ENCODE peak calls at places on chromosomes 7 and 10, in nine cellular contexts. A is Karpas-422, O is GM10248, N is upper lobe of right lung, K is EL, J is nucleus accumbens, E is adrenal gland, W is T-helper 17 cell, C is left cardiac atrium. R is an unnamed sample.

GRCh38 chr7:74042746-74043522 is 15.0 kb downstream of the ELN start:
- DNase-seq in A (no peak), O (no peak), N (no peak), K (no peak), J (peak), E (no peak), W (no peak), C (no peak), R (peak)

GRCh38 chr10:120162471-120162870 is 269.9 kb downstream of the SEC23IP start:
- DNase-seq in A (peak), O (no peak), N (no peak), K (no peak), J (no peak), E (no peak), W (no peak), C (no peak), R (no peak)

GRCh38 chr10:21526184-21526951 is 886 bp upstream of the SKIDA1 start:
- DNase-seq in A (peak), O (peak), N (peak), K (peak), J (peak), E (peak), W (peak), C (peak), R (peak)

GRCh38 chr10:103276941-103277712 is at the start of gene INA:
- DNase-seq in A (no peak), O (peak), N (no peak), K (peak), J (peak), E (no peak), W (no peak), C (no peak), R (peak)

GRCh38 chr7:86786376-86786775 is 142.7 kb downstream of the GRM3 start:
- DNase-seq in A (no peak), O (no peak), N (no peak), K (no peak), J (no peak), E (no peak), W (no peak), C (no peak), R (no peak)

GRCh38 chr10:128029731-128030369 is 96.4 kb downstream of the MKI67 start:
- DNase-seq in A (no peak), O (no peak), N (no peak), K (no peak), J (no peak), E (no peak), W (no peak), C (no peak), R (no peak)

GRCh38 chr10:49619613-49620012 is 5.8 kb downstream of the CHAT start:
- DNase-seq in A (no peak), O (no peak), N (peak), K (no peak), J (no peak), E (no peak), W (no peak), C (no peak), R (no peak)

GRCh38 chr10:28778524-28778923 is 101.2 kb downstream of the BAMBI start:
- DNase-seq in A (no peak), O (no peak), N (no peak), K (peak), J (no peak), E (no peak), W (no peak), C (no peak), R (no peak)

GRCh38 chr10:90930070-90930837 is 9.4 kb upstream of the ANKRD1 start:
- DNase-seq in A (no peak), O (no peak), N (no peak), K (peak), J (no peak), E (no peak), W (no peak), C (peak), R (no peak)

GRCh38 chr7:26681819-26682418 is 182.5 kb downstream of the SKAP2 start:
- DNase-seq in A (peak), O (peak), N (no peak), K (peak), J (no peak), E (no peak), W (peak), C (no peak), R (no peak)

GRCh38 chr7:151923097-151923876 is 33.0 kb upstream of the GALNTL5 start:
- DNase-seq in A (no peak), O (no peak), N (no peak), K (no peak), J (no peak), E (peak), W (no peak), C (no peak), R (peak)

GRCh38 chr10:12720217-12720981 is 281.1 kb downstream of the CCDC3 start:
- DNase-seq in A (no peak), O (no peak), N (peak), K (peak), J (no peak), E (peak), W (no peak), C (peak), R (peak)

GRCh38 chr7:44156453-44157010 is 15.4 kb upstream of the MYL7 start:
- DNase-seq in A (no peak), O (no peak), N (no peak), K (no peak), J (no peak), E (no peak), W (no peak), C (no peak), R (no peak)

GRCh38 chr10:103543617-103544525 is 50.4 kb downstream of the NEURL1 start:
- DNase-seq in A (no peak), O (peak), N (peak), K (no peak), J (no peak), E (no peak), W (no peak), C (no peak), R (no peak)

GRCh38 chr7:27303021-27303420 is 60.4 kb downstream of the EVX1 start:
- DNase-seq in A (no peak), O (no peak), N (no peak), K (no peak), J (no peak), E (peak), W (no peak), C (no peak), R (no peak)

R was measured in COR-L47.